ENCODE peak calls at places on chromosome 6, in four cellular contexts. One of them, this sample, is unnamed.

GRCh38 chr6:9520417-9521151 is 894.3 kb downstream of the TFAP2A start:
- DNase-seq in HepG2: no peak
- DNase-seq in WTC11: no peak
- DNase-seq in K562: no peak
- DNase-seq in this sample: no peak

GRCh38 chr6:147615659-147616456 is 107.4 kb downstream of the SAMD5 start:
- DNase-seq in WTC11: no peak
- DNase-seq in HepG2: no peak
- DNase-seq in K562: no peak
- DNase-seq in this sample: no peak

GRCh38 chr6:3426817-3427739 is 29.8 kb downstream of the SLC22A23 start:
- DNase-seq in K562: no peak
- DNase-seq in HepG2: no peak
- DNase-seq in WTC11: no peak
- DNase-seq in this sample: no peak

GRCh38 chr6:112343375-112343774 is 3.8 kb upstream of the RFPL4B start:
- DNase-seq in HepG2: no peak
- DNase-seq in WTC11: no peak
- DNase-seq in K562: no peak
- DNase-seq in this sample: no peak

GRCh38 chr6:68427630-68428029 is 207.5 kb upstream of the ADGRB3 start:
- DNase-seq in K562: no peak
- DNase-seq in WTC11: no peak
- DNase-seq in HepG2: no peak
- DNase-seq in this sample: no peak

GRCh38 chr6:169931223-169931760 is 179.9 kb downstream of the ERMARD start:
- DNase-seq in HepG2: no peak
- DNase-seq in K562: no peak
- DNase-seq in WTC11: no peak
- DNase-seq in this sample: no peak

GRCh38 chr6:152532556-152533422 is 104.4 kb downstream of the SYNE1 start:
- DNase-seq in HepG2: no peak
- DNase-seq in WTC11: no peak
- DNase-seq in K562: no peak
- DNase-seq in this sample: no peak

GRCh38 chr6:139473731-139474130 is 99.3 kb upstream of the CITED2 start:
- DNase-seq in WTC11: no peak
- DNase-seq in HepG2: no peak
- DNase-seq in K562: no peak
- DNase-seq in this sample: no peak

GRCh38 chr6:156191895-156192294 is 585.3 kb upstream of the ARID1B start:
- DNase-seq in K562: no peak
- DNase-seq in WTC11: no peak
- DNase-seq in HepG2: no peak
- DNase-seq in this sample: no peak

GRCh38 chr6:168127384-168127868 is 48.4 kb upstream of the FRMD1 start:
- DNase-seq in WTC11: no peak
- DNase-seq in K562: no peak
- DNase-seq in HepG2: no peak
- DNase-seq in this sample: no peak

GRCh38 chr6:51926125-51926524 is 161.3 kb downstream of the PKHD1 start:
- DNase-seq in HepG2: no peak
- DNase-seq in K562: no peak
- DNase-seq in WTC11: no peak
- DNase-seq in this sample: no peak

GRCh38 chr6:134714679-134715078 is 235.2 kb downstream of the ALDH8A1 start:
- DNase-seq in WTC11: no peak
- DNase-seq in HepG2: no peak
- DNase-seq in K562: no peak
- DNase-seq in this sample: no peak

GRCh38 chr6:15464211-15464725 is 198.6 kb downstream of the DTNBP1 start:
- DNase-seq in HepG2: peak
- DNase-seq in K562: peak
- DNase-seq in WTC11: peak
- DNase-seq in this sample: peak

GRCh38 chr6:30322527-30323501 is 3.9 kb upstream of the TRIM39 start:
- DNase-seq in WTC11: peak
- DNase-seq in HepG2: no peak
- DNase-seq in K562: peak
- DNase-seq in this sample: no peak

GRCh38 chr6:34027445-34027936 is 118.4 kb downstream of the GRM4 start:
- DNase-seq in K562: peak
- DNase-seq in WTC11: peak
- DNase-seq in HepG2: peak
- DNase-seq in this sample: peak

GRCh38 chr6:157530126-157530525 is 149.1 kb downstream of the ZDHHC14 start:
- DNase-seq in K562: no peak
- DNase-seq in WTC11: no peak
- DNase-seq in HepG2: no peak
- DNase-seq in this sample: no peak

GRCh38 chr6:126030045-126030444 is 43.7 kb downstream of the TRMT11 start:
- DNase-seq in WTC11: no peak
- DNase-seq in K562: no peak
- DNase-seq in HepG2: no peak
- DNase-seq in this sample: no peak

GRCh38 chr6:148329568-148330299 is 12.9 kb upstream of the SASH1 start:
- DNase-seq in HepG2: no peak
- DNase-seq in K562: no peak
- DNase-seq in WTC11: no peak
- DNase-seq in this sample: no peak

GRCh38 chr6:42702200-42702599 is 20.2 kb downstream of the PRPH2 start:
- DNase-seq in K562: no peak
- DNase-seq in HepG2: peak
- DNase-seq in WTC11: no peak
- DNase-seq in this sample: no peak

GRCh38 chr6:46191961-46192360 is 21.2 kb upstream of the ENPP5 start:
- DNase-seq in HepG2: no peak
- DNase-seq in K562: no peak
- DNase-seq in WTC11: no peak
- DNase-seq in this sample: no peak

GRCh38 chr6:11791354-11792107 is 12.9 kb upstream of the ADTRP start:
- DNase-seq in HepG2: no peak
- DNase-seq in K562: no peak
- DNase-seq in WTC11: no peak
- DNase-seq in this sample: no peak

DNA sequence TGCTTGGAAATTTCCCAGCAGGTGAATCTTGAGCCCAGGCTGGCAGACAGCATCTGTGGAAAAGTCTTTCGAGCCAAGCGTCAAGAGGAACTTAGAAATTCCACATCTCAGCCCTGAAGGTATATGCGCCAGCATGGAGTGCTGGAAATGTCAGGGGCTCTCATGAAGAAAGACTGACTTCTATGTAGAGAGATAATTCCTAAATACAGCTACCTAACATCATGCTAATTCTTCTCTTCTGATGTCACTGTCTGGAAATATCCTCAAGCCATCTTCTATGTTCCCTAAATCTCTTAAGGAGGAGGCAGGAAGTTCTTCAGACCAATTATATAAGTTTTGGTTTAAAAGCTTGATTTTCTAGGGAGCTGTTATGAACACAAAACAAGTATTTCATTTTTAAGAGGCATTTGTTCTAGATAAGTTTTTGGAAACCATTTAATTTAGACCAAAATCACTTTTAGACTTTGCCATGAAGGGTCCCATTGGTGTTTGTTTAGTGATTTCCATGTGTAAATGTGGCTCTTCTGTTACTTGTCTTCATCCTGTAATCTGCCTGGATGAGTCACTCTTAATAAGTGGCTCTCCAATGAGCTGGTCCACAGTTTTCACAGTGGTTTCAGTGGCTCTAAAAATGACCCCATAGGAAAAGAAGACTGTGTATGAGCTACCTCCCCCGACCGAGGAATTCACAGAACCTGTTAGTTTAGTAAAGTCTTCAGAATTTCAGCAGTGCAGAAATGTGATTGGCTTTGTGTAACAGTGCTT is 492.2 kb upstream of the MARCKS start:
- DNase-seq in K562: no peak
- DNase-seq in WTC11: no peak
- DNase-seq in HepG2: peak
- DNase-seq in this sample: no peak
- TF ChIP-seq ELF4 in K562: no peak
- TF ChIP-seq ELF4 in WTC11: no peak
- TF ChIP-seq ELF4 in HepG2: no peak
- TF ChIP-seq ELF4 in this sample: no peak

GRCh38 chr6:7633361-7633760 is 43.4 kb downstream of the SNRNP48 start:
- DNase-seq in WTC11: no peak
- DNase-seq in K562: no peak
- DNase-seq in HepG2: no peak
- DNase-seq in this sample: no peak
- TF ChIP-seq ELF4 in WTC11: no peak
- TF ChIP-seq ELF4 in K562: no peak
- TF ChIP-seq ELF4 in HepG2: no peak
- TF ChIP-seq ELF4 in this sample: no peak

GRCh38 chr6:166957087-166957804 is 896 bp upstream of the RNASET2 start:
- DNase-seq in WTC11: peak
- DNase-seq in HepG2: peak
- DNase-seq in K562: peak
- DNase-seq in this sample: no peak
- TF ChIP-seq ELF4 in WTC11: no peak
- TF ChIP-seq ELF4 in HepG2: peak
- TF ChIP-seq ELF4 in K562: no peak
- TF ChIP-seq ELF4 in this sample: no peak

GRCh38 chr6:5622276-5623005 is 361.1 kb downstream of the FARS2 start:
- DNase-seq in HepG2: no peak
- DNase-seq in WTC11: no peak
- DNase-seq in K562: no peak
- DNase-seq in this sample: no peak
- TF ChIP-seq ELF4 in HepG2: no peak
- TF ChIP-seq ELF4 in WTC11: no peak
- TF ChIP-seq ELF4 in K562: no peak
- TF ChIP-seq ELF4 in this sample: no peak

GRCh38 chr6:107578642-107579332 is 88.9 kb downstream of the SOBP start:
- DNase-seq in WTC11: peak
- DNase-seq in K562: no peak
- DNase-seq in HepG2: no peak
- DNase-seq in this sample: no peak
- TF ChIP-seq ELF4 in WTC11: no peak
- TF ChIP-seq ELF4 in K562: no peak
- TF ChIP-seq ELF4 in HepG2: no peak
- TF ChIP-seq ELF4 in this sample: no peak

This sample was measured in HEK293T.